ENCODE peak calls at places on chromosomes 16 and 17, in four cellular contexts. U, E, A and P are unnamed samples.
A peak's percentile ranks its signal among the peaks of the same experiment; 100 is the strongest.

GRCh38 chr16:58038219-58038641 is 12.7 kb downstream of the MMP15 start:
- DNase-seq in E (no peak), U (no peak), A (no peak), P (no peak)

GRCh38 chr16:32116080-32116479 is 137.0 kb upstream of the TP53TG3D start:
- DNase-seq in A (no peak), U (no peak), E (no peak), P (no peak)

GRCh38 chr16:49876716-49877129 is 20.8 kb upstream of the ZNF423 start:
- DNase-seq in U (no peak), A (no peak), E (peak; percentile 90), P (peak; percentile 25)

GRCh38 chr16:1708768-1709180 is 2.8 kb downstream of the MAPK8IP3 start:
- DNase-seq in U (peak; percentile 45), A (peak; percentile 92), E (no peak), P (peak; percentile 39)

GRCh38 chr17:28338056-28338768 is 2.7 kb downstream of the TNFAIP1 start:
- DNase-seq in U (no peak), A (peak; percentile 85), E (no peak), P (peak; percentile 45)

GRCh38 chr17:49836111-49837030 is 11.5 kb downstream of the TAC4 start:
- DNase-seq in A (peak; percentile 54), E (peak; percentile 57), U (no peak), P (peak; percentile 56)

GRCh38 chr17:12673788-12674187 is 8.1 kb downstream of the MYOCD start:
- DNase-seq in E (no peak), A (peak; percentile 69), U (no peak), P (peak; percentile 14)

GRCh38 chr17:43673516-43674323 is 12.0 kb upstream of the MEOX1 start:
- DNase-seq in A (peak; percentile 63), E (peak; percentile 83), U (no peak), P (peak; percentile 61)

GRCh38 chr16:20181386-20181785 is 107.7 kb upstream of the GPR139 start:
- DNase-seq in E (no peak), U (no peak), A (no peak), P (no peak)

GRCh38 chr17:48444531-48445247 is 14.7 kb upstream of the SKAP1 start:
- DNase-seq in A (no peak), E (no peak), U (no peak), P (no peak)

GRCh38 chr16:1863681-1864460 is 8.1 kb downstream of the MEIOB start:
- DNase-seq in A (peak; percentile 55), E (no peak), U (no peak), P (peak; percentile 48)

GRCh38 chr17:80908776-80909175 is 82.9 kb upstream of the CHMP6 start:
- DNase-seq in E (no peak), A (no peak), U (no peak), P (no peak)

GRCh38 chr16:22004321-22004720 is 3.4 kb upstream of the PDZD9 start:
- DNase-seq in E (no peak), A (no peak), U (no peak), P (no peak)

GRCh38 chr16:23147666-23148065 is 1.6 kb downstream of the USP31 start:
- DNase-seq in A (no peak), E (no peak), U (no peak), P (no peak)

GRCh38 chr17:79630821-79631639 is 20.2 kb upstream of the RBFOX3 start:
- DNase-seq in U (no peak), A (no peak), E (no peak), P (no peak)

GRCh38 chr16:81752876-81753227 is 26.2 kb upstream of the PLCG2 start:
- DNase-seq in E (no peak), A (no peak), U (no peak), P (no peak)

GRCh38 chr17:79169861-79170260 is 95.2 kb downstream of the ENGASE start:
- DNase-seq in E (no peak), A (no peak), U (no peak), P (no peak)

GRCh38 chr17:61737820-61738219 is 125.5 kb downstream of the BRIP1 start:
- DNase-seq in A (no peak), U (no peak), E (no peak), P (no peak)

GRCh38 chr16:12168054-12169018 is 191.8 kb downstream of the SNX29 start:
- DNase-seq in U (no peak), E (no peak), A (no peak), P (no peak)

GRCh38 chr17:63827801-63828221 is 348 bp upstream of the FTSJ3 start:
- DNase-seq in A (no peak), U (no peak), E (no peak), P (no peak)
- TF ChIP-seq CTCF in A (no peak), U (no peak), E (no peak), P (no peak)

GRCh38 chr17:65776890-65777289 is 215.4 kb upstream of the AXIN2 start:
- DNase-seq in U (no peak), A (no peak), E (no peak), P (no peak)

GRCh38 chr17:65771704-65772103 is 210.3 kb upstream of the AXIN2 start:
- DNase-seq in E (no peak), A (no peak), U (no peak), P (no peak)

GRCh38 chr17:65772989-65773388 is 211.5 kb upstream of the AXIN2 start:
- DNase-seq in U (no peak), E (no peak), A (no peak), P (no peak)

GRCh38 chr17:65774787-65775186 is 213.3 kb upstream of the AXIN2 start:
- DNase-seq in U (no peak), E (no peak), A (no peak), P (no peak)
- H3K4me3 ChIP-seq in U (no peak overlapping the region), E (no peak overlapping the region), A (no peak overlapping the region), P (no peak overlapping the region)

DNA sequence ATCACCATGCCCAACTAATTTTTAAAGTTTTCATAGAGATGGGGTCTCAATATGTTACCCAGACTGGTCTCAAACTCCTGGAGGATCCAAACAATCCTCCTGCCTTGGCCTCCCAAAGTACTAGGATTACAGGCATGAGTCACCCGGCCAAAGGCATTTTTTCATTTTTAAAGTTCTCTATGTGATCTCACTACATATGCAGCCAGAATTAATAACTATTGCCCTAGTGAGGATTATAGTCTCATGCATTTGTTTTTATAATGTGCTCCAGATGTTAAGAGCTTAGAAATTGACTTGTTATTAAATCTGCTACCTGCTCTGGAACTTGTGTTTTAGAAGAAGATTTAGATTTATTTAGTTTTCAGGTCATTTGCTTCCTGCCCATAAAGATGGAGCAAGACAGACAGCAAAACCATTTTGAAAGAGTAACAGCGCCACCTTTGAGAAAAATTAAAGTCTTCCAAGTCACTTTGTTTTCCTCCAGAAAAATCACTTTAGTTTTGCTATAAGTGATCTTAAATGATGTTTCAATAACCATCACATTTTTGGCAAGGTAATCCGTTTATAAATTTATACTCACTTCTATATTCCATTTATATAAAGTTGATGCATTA is 79.5 kb downstream of the CA4 start:
- DNase-seq in E (no peak), A (peak; percentile 51), U (no peak), P (peak; percentile 9)
- TF ChIP-seq CTCF in E (no peak), A (no peak), U (no peak), P (no peak)

DNA sequence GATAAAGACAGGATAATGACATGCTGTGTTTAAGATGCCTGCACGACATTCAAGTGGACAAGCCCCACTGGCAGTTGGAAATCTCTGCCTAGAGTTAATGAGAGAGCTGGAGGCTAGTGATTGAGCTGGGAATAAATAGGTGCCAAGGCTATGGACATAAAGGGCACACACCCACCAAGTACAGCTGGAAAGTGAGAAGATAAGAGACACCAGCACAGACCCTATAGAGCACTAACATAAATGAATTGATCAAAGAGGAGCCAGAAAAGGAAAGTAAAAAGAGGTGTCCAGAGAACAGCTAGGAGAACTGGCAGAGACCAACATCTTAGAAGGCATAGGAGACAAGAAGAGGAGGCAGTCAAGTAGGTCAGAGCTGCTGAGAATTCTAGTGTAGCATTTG is 101.2 kb downstream of the YPEL2 start:
- DNase-seq in A (no peak), U (no peak), E (no peak), P (no peak)
- H3K4me3 ChIP-seq in A (no peak overlapping the region), U (no peak overlapping the region), E (no peak overlapping the region), P (no peak overlapping the region)